ENCODE peak calls at places on chromosomes 12 and 14, in eight cellular contexts. T, G, W, R, M, H, I and L are unnamed samples.

GRCh38 chr12:122421263-122421814 is 1.1 kb downstream of the CLIP1 start:
- DNase-seq in T (no peak), G (no peak), W (peak; percentile 47), R (peak; percentile 23), M (peak; percentile 54), H (peak; percentile 70), I (no peak), L (no peak)

GRCh38 chr12:89346741-89347324 is 5.5 kb downstream of the DUSP6 start:
- DNase-seq in T (no peak), G (no peak), W (peak; percentile 77), R (no peak), M (no peak), H (peak; percentile 87), I (peak; percentile 36), L (no peak)

GRCh38 chr12:52236386-52237050 is 3.5 kb downstream of the KRT7 start:
- DNase-seq in T (no peak), G (no peak), W (no peak), R (no peak), M (no peak), H (no peak), I (no peak), L (no peak)

GRCh38 chr12:1630081-1630826 is 1.2 kb downstream of the WNT5B start:
- DNase-seq in T (peak; percentile 71), G (no peak), W (no peak), R (no peak), M (peak; percentile 72), H (peak; percentile 39), I (peak; percentile 60), L (no peak)

GRCh38 chr12:63276537-63277365 is 125.8 kb upstream of the AVPR1A start:
- DNase-seq in T (peak; percentile 57), G (peak; percentile 40), W (peak; percentile 4), R (no peak), M (no peak), H (peak; percentile 57), I (peak; percentile 43), L (no peak)

GRCh38 chr12:113961921-113962710 is 4.0 kb downstream of the RBM19 start:
- DNase-seq in T (no peak), G (no peak), W (peak; percentile 72), R (no peak), M (no peak), H (peak; percentile 78), I (no peak), L (no peak)

GRCh38 chr12:38555620-38556596 is 239.3 kb downstream of the ALG10B start:
- DNase-seq in T (no peak), G (no peak), W (no peak), R (no peak), M (no peak), H (no peak), I (no peak), L (no peak)

GRCh38 chr14:59787045-59787674 is 83.4 kb downstream of the RTN1 start:
- DNase-seq in T (no peak), G (no peak), W (no peak), R (no peak), M (no peak), H (no peak), I (no peak), L (no peak)

GRCh38 chr12:69821441-69822204 is 3.4 kb upstream of the MYRFL start:
- DNase-seq in T (peak; percentile 66), G (no peak), W (peak; percentile 68), R (peak; percentile 3), M (no peak), H (peak; percentile 76), I (peak; percentile 25), L (no peak)

GRCh38 chr14:68195126-68195525 is 375.5 kb downstream of the RAD51B start:
- DNase-seq in T (peak; percentile 54), G (no peak), W (no peak), R (no peak), M (no peak), H (no peak), I (peak; percentile 73), L (no peak)

GRCh38 chr14:22039938-22040780 is 366.5 kb upstream of the OR4E1 start:
- DNase-seq in T (no peak), G (no peak), W (no peak), R (no peak), M (no peak), H (no peak), I (no peak), L (no peak)

GRCh38 chr14:61388976-61389576 is 67.7 kb downstream of the PRKCH start:
- DNase-seq in T (no peak), G (no peak), W (no peak), R (no peak), M (no peak), H (peak; percentile 51), I (no peak), L (no peak)

GRCh38 chr12:49900371-49900770 is 3.3 kb downstream of the FAIM2 start:
- DNase-seq in T (no peak), G (no peak), W (no peak), R (no peak), M (no peak), H (no peak), I (no peak), L (no peak)

GRCh38 chr12:46892034-46892705 is 66.4 kb upstream of the SLC38A4 start:
- DNase-seq in T (no peak), G (no peak), W (no peak), R (no peak), M (no peak), H (no peak), I (no peak), L (no peak)

GRCh38 chr14:48936352-48936751 is 649.8 kb downstream of the RPS29 start:
- DNase-seq in T (no peak), G (peak; percentile 12), W (peak; percentile 77), R (no peak), M (no peak), H (peak; percentile 9), I (no peak), L (no peak)